ENCODE peak calls at places on chromosomes 6 and 20, in six cellular contexts. V is HCT116, C is stomach, W is OCI-LY7, P is SJSA1, H is Peyer's patch. F is an unnamed sample. For H3K4me1 and H3K9me3, the result is how much of the 10 kb centered on the place peaks cover.

GRCh38 chr20:50153500-50154377 is at the start of gene PEDS1:
- DNase-seq in W (peak), C (peak), P (peak), H (peak), V (peak), F (peak)

GRCh38 chr20:23614163-23614562 is 8.4 kb upstream of the CST9 start:
- DNase-seq in H (no peak), C (no peak), V (no peak), W (no peak), P (no peak), F (no peak)

GRCh38 chr20:13009682-13010406 is 1.1 kb downstream of the SPTLC3 start:
- DNase-seq in H (no peak), P (peak), V (no peak), C (no peak), W (peak), F (no peak)

GRCh38 chr20:46204594-46205205 is 86.6 kb downstream of the CD40 start:
- DNase-seq in H (no peak), V (no peak), W (no peak), C (no peak), P (no peak), F (no peak)

GRCh38 chr6:169045486-169045885 is 208.2 kb downstream of the THBS2 start:
- DNase-seq in V (no peak), H (no peak), C (no peak), W (no peak), P (no peak), F (peak)

GRCh38 chr20:46049815-46050214 is 20.8 kb downstream of the SLC12A5 start:
- DNase-seq in C (no peak), P (no peak), W (no peak), V (no peak), H (no peak), F (no peak)

GRCh38 chr6:139881251-139881650 is 506.8 kb upstream of the CITED2 start:
- DNase-seq in V (no peak), W (no peak), C (no peak), P (no peak), H (no peak), F (no peak)

GRCh38 chr6:145688493-145688905 is 46.8 kb downstream of the EPM2A start:
- DNase-seq in P (peak), C (no peak), W (no peak), H (no peak), V (no peak), F (no peak)

GRCh38 chr6:42771741-42772100 is 10.1 kb upstream of the BICRAL start:
- DNase-seq in W (peak), C (no peak), H (peak), V (no peak), P (no peak), F (no peak)

GRCh38 chr20:64055893-64056638 is 6.6 kb upstream of the SOX18 start:
- DNase-seq in W (no peak), P (peak), C (no peak), H (no peak), V (no peak), F (no peak)

GRCh38 chr6:1377526-1378223 is 11.7 kb upstream of the FOXF2 start:
- DNase-seq in W (no peak), C (no peak), V (no peak), H (no peak), P (no peak), F (no peak)

GRCh38 chr6:26296857-26297648 is 67.9 kb upstream of the BTN3A2 start:
- DNase-seq in C (no peak), W (no peak), P (no peak), V (no peak), H (no peak), F (no peak)

GRCh38 chr20:5030348-5031205 is 29.3 kb upstream of the SLC23A2 start:
- DNase-seq in P (no peak), C (no peak), H (no peak), V (no peak), W (no peak), F (no peak)

GRCh38 chr20:25126204-25126603 is 44.3 kb upstream of the VSX1 start:
- DNase-seq in W (no peak), P (no peak), H (no peak), V (no peak), C (no peak), F (no peak)
- H3K4me1 ChIP-seq in W (under half), P (under half), H (under half), V (under half), C (under half), F (under half)

DNA sequence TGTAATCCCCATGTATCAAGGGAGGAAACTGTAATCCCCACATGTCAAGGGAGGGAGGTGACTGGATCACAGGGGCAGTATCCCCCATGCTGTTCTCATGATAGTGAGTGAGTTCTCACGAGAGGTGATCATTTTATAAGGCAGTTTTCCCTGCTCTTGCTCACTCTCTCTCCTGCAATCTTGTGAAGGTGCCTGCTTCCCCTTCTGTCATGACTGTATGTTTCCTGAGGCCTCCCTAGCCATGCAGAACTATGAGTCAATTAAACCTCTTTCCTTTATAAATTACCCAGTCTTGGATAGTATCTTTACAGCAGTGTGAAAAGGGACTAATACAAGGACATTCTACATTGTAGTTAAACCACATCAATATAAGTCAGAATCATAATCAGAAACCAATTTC is 112.4 kb downstream of the BTBD9 start:
- DNase-seq in W (no peak), C (no peak), P (no peak), H (no peak), V (no peak), F (no peak)
- H3K9me3 ChIP-seq in W (under half), C (under half), P (under half), H (under half), V (under half), F (under half)

GRCh38 chr20:41572010-41572572 is 46.1 kb downstream of the CHD6 start:
- DNase-seq in W (no peak), C (no peak), P (no peak), H (no peak), V (no peak), F (no peak)
- H3K4me1 ChIP-seq in W (under half), C (under half), P (under half), H (under half), V (under half), F (under half)

GRCh38 chr20:29301624-29302259 is 1955.7 kb upstream of the DEFB115 start:
- DNase-seq in H (no peak), C (no peak), V (no peak), P (no peak), W (no peak), F (peak)
- H3K9me3 ChIP-seq in H (under half), C (half or more), V (under half), P (under half), W (under half), F (under half)

DNA sequence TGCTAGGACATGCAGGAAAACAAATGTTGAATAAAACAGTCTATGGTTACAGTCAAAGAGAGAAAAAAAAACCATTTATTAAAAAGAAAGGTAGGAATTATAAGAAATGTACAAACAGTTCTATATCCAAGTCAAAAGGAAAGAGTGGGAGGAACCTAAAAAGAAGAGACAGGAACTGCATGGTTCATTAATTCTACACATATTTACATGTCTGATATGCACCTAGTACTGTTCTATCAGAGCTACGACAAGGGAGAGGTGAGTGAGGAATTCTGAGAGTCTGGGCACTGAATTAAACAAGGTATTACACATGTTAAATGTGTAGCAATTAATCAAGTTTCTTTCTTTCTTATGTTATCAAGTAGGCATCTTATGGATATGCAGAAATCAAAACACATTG is 41.9 kb downstream of the SYCP2 start:
- DNase-seq in V (no peak), P (no peak), W (no peak), H (no peak), C (no peak), F (no peak)
- H3K4me1 ChIP-seq in V (under half), P (under half), W (under half), H (under half), C (under half), F (under half)

DNA sequence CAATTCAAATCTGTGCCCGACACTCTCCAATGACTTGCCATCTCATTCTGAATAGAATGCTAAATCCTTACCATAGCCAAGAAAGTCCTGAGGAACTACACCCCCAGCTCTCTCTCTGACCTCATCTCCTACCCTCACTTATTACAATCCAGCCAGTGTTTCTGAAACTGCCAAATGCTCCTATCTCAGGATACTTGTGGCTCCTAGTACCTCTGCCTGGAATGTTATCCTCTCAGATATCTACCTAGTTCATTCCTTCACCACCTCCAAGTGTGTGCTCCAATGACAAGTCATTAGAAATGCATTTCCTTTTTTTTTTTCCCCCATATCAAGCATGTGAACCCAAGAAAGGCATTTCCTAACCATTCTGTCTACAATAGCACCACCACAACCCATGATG is 24.4 kb downstream of the ZNF184 start:
- DNase-seq in W (no peak), C (no peak), P (no peak), H (no peak), V (no peak), F (no peak)
- H3K9me3 ChIP-seq in W (half or more), C (half or more), P (under half), H (half or more), V (under half), F (half or more)

GRCh38 chr6:11769816-11770545 is 8.6 kb downstream of the ADTRP start:
- DNase-seq in V (no peak), H (no peak), W (no peak), P (no peak), C (no peak), F (no peak)

GRCh38 chr6:11771473-11772048 is 7.0 kb downstream of the ADTRP start:
- DNase-seq in V (no peak), C (no peak), W (no peak), H (no peak), P (no peak), F (no peak)

GRCh38 chr6:11767458-11767857 is 11.1 kb downstream of the ADTRP start:
- DNase-seq in V (no peak), H (no peak), C (no peak), W (no peak), P (no peak), F (no peak)

GRCh38 chr6:11770546-11771466 is 7.8 kb downstream of the ADTRP start:
- DNase-seq in W (no peak), H (peak), V (peak), C (peak), P (peak), F (peak)

DNA sequence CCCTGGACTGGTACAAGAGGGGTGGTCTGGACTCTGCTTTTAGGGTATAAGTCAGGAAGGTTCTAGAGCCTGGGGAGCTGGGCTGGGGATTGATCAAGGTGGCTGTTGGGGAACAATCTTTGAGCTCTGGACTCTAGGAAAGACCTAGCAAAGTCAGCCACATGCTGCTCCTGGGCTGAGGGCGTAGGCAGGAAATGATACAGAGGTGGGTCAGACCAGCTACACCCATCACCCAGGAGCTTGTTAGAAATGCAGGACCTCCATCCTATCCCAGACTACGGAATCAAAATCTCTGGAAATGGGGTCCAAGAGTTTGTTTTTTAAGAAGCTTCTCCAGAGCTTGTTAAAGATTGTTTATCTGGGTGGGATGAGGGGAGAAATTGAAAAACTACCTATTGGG is 9.4 kb downstream of the ADTRP start:
- DNase-seq in V (no peak), C (no peak), P (no peak), W (no peak), H (no peak), F (no peak)
- H3K4me1 ChIP-seq in V (half or more), C (under half), P (half or more), W (under half), H (under half), F (under half)